ENCODE peak calls at places on chromosome 5, in seven cellular contexts. N, L, D, F, X, A and V are unnamed samples. For H3K4me1, the result is how much of the 10 kb centered on the place peaks cover.

GRCh38 chr5:34660444-34660843 is 4.3 kb downstream of the RAI14 start:
- DNase-seq in A (no peak), X (no peak), F (no peak), N (no peak), L (no peak), D (no peak), V (no peak)

GRCh38 chr5:107466233-107466769 is 204.4 kb downstream of the EFNA5 start:
- DNase-seq in L (no peak), D (no peak), N (no peak), A (no peak), X (peak), F (no peak), V (no peak)

GRCh38 chr5:109407913-109408312 is 1.9 kb downstream of the PJA2 start:
- DNase-seq in N (no peak), F (no peak), L (no peak), A (no peak), D (no peak), X (no peak), V (no peak)

GRCh38 chr5:101943784-101944183 is 352.3 kb downstream of the SLCO4C1 start:
- DNase-seq in N (no peak), A (no peak), X (no peak), D (no peak), F (no peak), L (no peak), V (no peak)

GRCh38 chr5:117486879-117487391 is 912.3 kb upstream of the SEMA6A start:
- DNase-seq in A (no peak), L (no peak), D (peak), N (no peak), X (no peak), F (no peak), V (no peak)

GRCh38 chr5:69416180-69416579 is 1.3 kb downstream of the MARVELD2 start:
- DNase-seq in D (no peak), F (no peak), X (no peak), N (no peak), L (no peak), A (peak), V (no peak)

GRCh38 chr5:172798422-172799215 is 27.6 kb upstream of the DUSP1 start:
- DNase-seq in A (no peak), N (no peak), X (no peak), L (no peak), F (no peak), D (peak), V (peak)

GRCh38 chr5:17024686-17025180 is 88.6 kb upstream of the MYO10 start:
- DNase-seq in A (no peak), X (peak), D (no peak), L (no peak), F (no peak), N (no peak), V (no peak)

GRCh38 chr5:35990941-35991592 is at the start of gene UGT3A1:
- DNase-seq in L (no peak), X (peak), N (no peak), F (no peak), D (no peak), A (peak), V (no peak)

GRCh38 chr5:159002201-159002600 is 97.5 kb downstream of the EBF1 start:
- DNase-seq in X (no peak), D (no peak), F (no peak), L (no peak), A (no peak), N (no peak), V (no peak)

GRCh38 chr5:39148983-39149534 is 70.3 kb downstream of the FYB1 start:
- DNase-seq in D (no peak), F (no peak), N (no peak), A (no peak), L (no peak), X (no peak), V (no peak)

GRCh38 chr5:132628814-132629213 is 29.2 kb upstream of the IL13 start:
- DNase-seq in F (no peak), X (no peak), D (no peak), N (no peak), A (no peak), L (no peak), V (no peak)

GRCh38 chr5:172450861-172451695 is 3.2 kb downstream of the SH3PXD2B start:
- DNase-seq in L (no peak), F (no peak), D (peak), N (no peak), A (peak), X (peak), V (peak)

GRCh38 chr5:174999581-174999980 is 275.2 kb downstream of the MSX2 start:
- DNase-seq in N (no peak), D (no peak), F (no peak), L (no peak), X (no peak), A (no peak), V (no peak)

GRCh38 chr5:20224046-20224445 is 236.0 kb upstream of the CDH18 start:
- DNase-seq in N (no peak), X (no peak), D (no peak), L (no peak), F (no peak), A (no peak), V (no peak)

GRCh38 chr5:157464518-157465171 is 4.6 kb downstream of the NIPAL4 start:
- DNase-seq in D (peak), A (no peak), X (no peak), F (no peak), N (no peak), L (no peak), V (no peak)

GRCh38 chr5:159337291-159337974 is 7.1 kb upstream of the IL12B start:
- DNase-seq in N (no peak), A (no peak), D (no peak), X (no peak), F (no peak), L (no peak), V (no peak)

GRCh38 chr5:159786901-159787691 is 129.2 kb upstream of the ADRA1B start:
- DNase-seq in L (peak), N (no peak), F (no peak), X (no peak), D (peak), A (no peak), V (no peak)

GRCh38 chr5:166031926-166032325 is 2259.5 kb upstream of the WWC1 start:
- DNase-seq in N (no peak), A (no peak), F (no peak), D (no peak), X (no peak), L (no peak), V (no peak)

GRCh38 chr5:134289509-134290113 is 63.7 kb upstream of the PPP2CA start:
- DNase-seq in A (peak), D (peak), F (no peak), N (peak), L (no peak), X (peak), V (no peak)
- H3K4me1 ChIP-seq in A (under half), D (under half), F (under half), N (under half), L (under half), X (under half), V (under half)

DNA sequence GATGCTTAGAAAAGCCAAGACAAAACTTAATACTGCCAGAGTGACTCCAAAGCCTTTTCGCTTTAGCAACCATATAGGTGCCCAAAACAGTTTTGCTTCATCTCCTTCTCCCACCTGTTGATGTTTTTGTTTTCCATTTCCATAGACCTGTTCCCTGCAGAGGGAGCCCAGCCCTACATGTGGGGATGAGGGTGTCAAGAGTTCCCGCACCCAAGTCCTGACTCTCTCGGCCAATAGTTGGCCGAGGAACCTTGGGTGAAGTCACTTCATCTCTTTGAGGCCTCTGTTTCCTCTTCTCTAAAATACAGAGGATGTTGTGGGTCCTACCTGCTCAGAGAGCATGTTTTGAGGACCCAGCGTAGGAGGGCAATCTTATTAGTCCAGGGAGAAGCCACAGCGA is 38.5 kb upstream of the LCP2 start:
- DNase-seq in L (no peak), N (no peak), D (no peak), F (no peak), X (no peak), A (no peak), V (no peak)
- H3K4me1 ChIP-seq in L (under half), N (under half), D (under half), F (half or more), X (under half), A (under half), V (half or more)

GRCh38 chr5:150618588-150619281 is 21.7 kb upstream of the SYNPO start:
- DNase-seq in X (no peak), F (no peak), N (peak), L (peak), D (no peak), A (no peak), V (no peak)
- H3K4me1 ChIP-seq in X (under half), F (under half), N (half or more), L (half or more), D (under half), A (under half), V (half or more)

GRCh38 chr5:64759960-64760695 is 8.4 kb downstream of the SREK1IP1 start:
- DNase-seq in D (no peak), N (no peak), F (no peak), X (no peak), A (no peak), L (no peak), V (no peak)
- H3K4me1 ChIP-seq in D (under half), N (under half), F (under half), X (under half), A (under half), L (under half), V (under half)

DNA sequence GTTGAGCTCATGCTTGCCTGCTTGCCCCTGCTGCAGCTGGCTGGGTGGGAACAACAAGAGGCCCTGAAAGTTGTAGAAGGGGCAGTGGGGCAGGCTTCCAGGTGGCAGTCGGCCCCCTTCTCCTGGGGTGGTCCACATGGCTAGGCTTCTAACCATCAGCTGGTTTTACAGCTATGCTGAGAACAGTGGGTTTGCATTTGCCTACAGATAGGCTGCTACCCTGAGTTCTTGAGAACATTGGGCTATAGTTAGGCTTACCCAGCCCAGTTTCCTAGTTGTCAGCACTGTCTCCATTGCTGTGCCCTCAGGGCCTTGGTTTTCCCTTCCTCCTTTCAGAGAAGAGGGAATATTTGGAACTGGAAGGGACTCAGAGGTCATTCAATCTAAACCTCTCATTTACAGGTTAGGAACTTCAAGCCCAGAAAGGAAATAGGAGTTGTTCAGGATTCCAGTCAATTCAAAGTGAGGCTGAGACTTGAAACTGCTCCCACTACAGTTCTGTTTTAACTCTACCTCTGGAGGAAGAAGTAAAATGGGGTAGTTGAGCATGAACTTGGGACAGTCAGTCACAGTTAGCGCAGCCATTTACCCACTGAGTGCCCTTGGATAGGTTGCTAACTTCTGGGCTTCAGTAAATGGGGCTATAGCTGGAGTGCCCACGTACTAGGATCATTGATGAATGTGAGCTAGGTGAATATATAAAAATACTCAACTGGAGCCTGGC is 11.5 kb downstream of the LARP1 start:
- DNase-seq in N (no peak), A (no peak), X (no peak), L (no peak), D (no peak), F (no peak), V (no peak)
- H3K4me1 ChIP-seq in N (half or more), A (under half), X (half or more), L (half or more), D (under half), F (half or more), V (half or more)

GRCh38 chr5:140240987-140241706 is 61.8 kb downstream of the PFDN1 start:
- DNase-seq in X (peak), F (no peak), N (peak), L (peak), A (peak), D (peak), V (no peak)
- H3K4me1 ChIP-seq in X (under half), F (under half), N (half or more), L (half or more), A (under half), D (under half), V (under half)

DNA sequence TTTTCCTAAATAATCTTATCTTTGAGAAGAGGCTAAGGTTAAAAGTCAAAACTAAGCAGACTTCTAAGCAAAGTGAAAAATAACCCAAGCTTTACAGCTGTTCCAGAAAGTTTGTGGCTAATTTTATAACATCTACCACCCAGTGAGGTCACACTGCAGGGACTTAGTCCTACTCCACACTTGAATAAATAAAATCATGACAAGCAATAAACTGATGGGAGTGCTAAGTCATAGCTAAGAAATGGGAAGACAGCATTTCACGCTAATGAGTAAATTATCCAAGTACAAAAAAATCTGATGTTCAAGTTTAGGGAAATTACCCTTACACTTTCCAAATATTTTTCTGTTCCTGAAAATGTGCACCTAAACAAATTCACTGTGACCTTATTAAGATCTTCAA is 47.7 kb downstream of the ZNF608 start:
- DNase-seq in N (no peak), L (no peak), A (no peak), F (no peak), X (no peak), D (no peak), V (no peak)
- H3K4me1 ChIP-seq in N (under half), L (half or more), A (under half), F (under half), X (half or more), D (under half), V (under half)

DNA sequence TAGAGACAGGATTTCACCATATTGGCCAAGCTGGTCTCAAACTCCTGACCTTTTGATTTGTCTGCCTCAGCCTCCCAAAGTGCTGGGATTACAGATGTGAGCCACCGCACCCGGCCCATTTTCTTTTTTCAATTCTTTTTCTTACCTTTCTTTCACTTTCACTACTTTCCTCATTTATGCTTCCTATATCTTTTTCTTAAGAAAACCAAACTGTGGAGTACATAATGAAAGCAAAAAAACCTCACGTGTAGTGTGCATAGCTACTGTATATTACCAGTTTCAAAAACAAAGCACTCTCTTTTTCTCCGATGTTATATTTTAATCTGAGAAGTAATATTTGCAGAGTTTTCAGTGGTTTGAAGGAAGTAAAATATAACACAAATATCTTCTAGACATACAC is 8.0 kb upstream of the CAST start:
- DNase-seq in F (no peak), L (no peak), D (no peak), X (no peak), A (no peak), N (no peak), V (no peak)
- H3K4me1 ChIP-seq in F (under half), L (under half), D (under half), X (under half), A (under half), N (under half), V (under half)

GRCh38 chr5:76384705-76385104 is 18.4 kb upstream of the IQGAP2 start:
- DNase-seq in L (no peak), F (no peak), N (no peak), X (no peak), A (no peak), D (no peak), V (no peak)
- H3K4me1 ChIP-seq in L (under half), F (under half), N (half or more), X (under half), A (under half), D (under half), V (under half)

DNA sequence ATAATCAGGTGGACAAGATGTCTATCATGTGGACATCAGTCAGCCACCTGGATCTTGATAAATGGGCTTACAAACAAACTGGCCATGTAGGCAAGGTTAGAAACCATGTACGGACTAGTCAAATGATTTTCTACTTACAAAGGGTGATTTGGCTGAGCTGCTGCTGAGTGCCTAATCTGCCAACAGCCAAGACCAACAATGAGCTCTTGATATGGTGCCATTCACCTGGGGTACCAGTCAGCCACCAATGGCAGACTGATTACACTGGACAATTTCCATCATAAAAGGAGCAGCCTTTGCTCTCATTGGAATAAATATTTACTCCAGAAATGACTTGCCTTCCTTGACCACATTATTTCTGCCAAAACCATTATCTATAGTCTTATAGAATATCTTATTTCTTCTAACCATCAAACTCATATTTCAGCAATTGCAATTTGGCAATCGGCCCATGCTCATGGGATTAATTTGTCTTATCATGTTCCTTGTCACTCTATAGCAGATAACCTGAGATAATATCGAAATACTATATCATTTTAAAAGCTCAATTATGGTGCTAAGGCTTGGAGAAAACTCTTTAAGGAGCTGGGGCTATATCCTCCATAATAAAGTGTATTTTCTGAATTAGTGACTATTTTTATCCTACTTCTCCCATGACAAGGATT is 135.1 kb downstream of the SLC25A46 start:
- DNase-seq in N (no peak), L (no peak), F (no peak), X (no peak), A (no peak), D (no peak), V (no peak)
- H3K4me1 ChIP-seq in N (under half), L (under half), F (under half), X (under half), A (under half), D (under half), V (under half)